ENCODE peak calls at places on chromosomes 13 and 19, in ten cellular contexts. F is body of pancreas, R is left lung, B is esophagus squamous epithelium, M is thyroid gland, Q is heart right ventricle, C is mammary epithelial cell, W is H9, Y is RWPE2, X is lower lobe of right lung. N is an unnamed sample.

GRCh38 chr19:49473868-49474544 is at the start of gene FLT3LG:
- DNase-seq in F (peak; percentile 71), R (peak; percentile 73), B (no peak), M (peak; percentile 71), Q (peak; percentile 84), C (peak; percentile 55), W (peak; percentile 68), Y (no peak), X (peak; percentile 86), N (no peak)

GRCh38 chr13:44273991-44274810 is 99.4 kb upstream of the SERP2 start:
- DNase-seq in F (no peak), R (no peak), B (no peak), M (no peak), Q (no peak), C (no peak), W (no peak), Y (no peak), X (no peak), N (peak; percentile 50)

GRCh38 chr19:1016647-1017114 is 4.2 kb downstream of the TMEM259 start:
- DNase-seq in F (no peak), R (no peak), B (no peak), M (no peak), Q (no peak), C (peak; percentile 71), W (no peak), Y (no peak), X (no peak), N (peak; percentile 32)

GRCh38 chr19:14395710-14396338 is 14.6 kb downstream of the ADGRE5 start:
- DNase-seq in F (no peak), R (no peak), B (no peak), M (no peak), Q (no peak), C (no peak), W (no peak), Y (no peak), X (no peak), N (no peak)

GRCh38 chr19:56295531-56296455 is 18.8 kb downstream of the ZSCAN5A start:
- DNase-seq in F (no peak), R (no peak), B (no peak), M (no peak), Q (no peak), C (peak; percentile 92), W (no peak), Y (peak; percentile 75), X (no peak), N (peak; percentile 88)

GRCh38 chr19:13932911-13933393 is 5.3 kb downstream of the PODNL1 start:
- DNase-seq in F (no peak), R (no peak), B (no peak), M (no peak), Q (no peak), C (no peak), W (no peak), Y (no peak), X (no peak), N (no peak)

GRCh38 chr13:104382941-104383340 is 1316.7 kb upstream of the SLC10A2 start:
- DNase-seq in F (no peak), R (no peak), B (no peak), M (no peak), Q (no peak), C (peak; percentile 22), W (no peak), Y (no peak), X (no peak), N (no peak)

GRCh38 chr13:44732503-44733098 is 156.5 kb upstream of the TSC22D1 start:
- DNase-seq in F (no peak), R (no peak), B (no peak), M (no peak), Q (no peak), C (no peak), W (no peak), Y (no peak), X (no peak), N (no peak)

GRCh38 chr19:11192957-11193939 is 4.1 kb downstream of the KANK2 start:
- DNase-seq in F (no peak), R (no peak), B (no peak), M (no peak), Q (no peak), C (no peak), W (no peak), Y (peak; percentile 63), X (no peak), N (no peak)

GRCh38 chr19:11195681-11196080 is 1.7 kb downstream of the KANK2 start:
- DNase-seq in F (no peak), R (no peak), B (no peak), M (no peak), Q (no peak), C (no peak), W (no peak), Y (no peak), X (no peak), N (no peak)

GRCh38 chr19:11194657-11195056 is 2.7 kb downstream of the KANK2 start:
- DNase-seq in F (no peak), R (no peak), B (no peak), M (no peak), Q (no peak), C (no peak), W (no peak), Y (no peak), X (no peak), N (no peak)

GRCh38 chr19:11195169-11195568 is 2.2 kb downstream of the KANK2 start:
- DNase-seq in F (no peak), R (no peak), B (no peak), M (no peak), Q (peak; percentile 52), C (no peak), W (no peak), Y (no peak), X (no peak), N (no peak)

DNA sequence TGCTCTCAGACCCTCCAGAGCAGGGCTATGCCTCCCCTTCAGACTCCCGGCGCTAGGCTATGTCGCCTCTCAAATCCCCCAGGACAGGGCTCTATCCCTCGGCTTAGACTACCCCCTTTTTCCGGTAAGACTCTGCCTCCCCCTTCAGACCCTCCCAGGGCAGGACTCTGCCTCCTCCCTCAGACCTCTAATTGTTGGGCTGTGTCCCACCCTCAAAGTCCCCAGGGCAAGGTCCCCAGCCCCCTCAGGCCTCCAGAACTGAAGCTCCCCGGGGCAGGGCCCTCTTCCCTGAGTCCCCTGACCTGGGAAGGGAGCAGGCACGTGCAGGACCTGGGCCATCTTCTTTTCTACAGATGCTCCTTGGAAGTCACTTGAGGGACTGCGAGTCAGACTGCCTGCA is 3.2 kb downstream of the KANK2 start:
- DNase-seq in F (no peak), R (no peak), B (no peak), M (no peak), Q (no peak), C (no peak), W (no peak), Y (no peak), X (no peak), N (no peak)
- H3K4me1 ChIP-seq in F (peaks cover 63% of the 10 kb centered on the region), R (peaks cover 37% of the 10 kb centered on the region), B (peaks cover 25% of the 10 kb centered on the region), M (peaks cover 37% of the 10 kb centered on the region), Q (peaks cover 89% of the 10 kb centered on the region), C (peaks cover 12% of the 10 kb centered on the region), W (no peaks in the 10 kb centered on the region), Y (peaks cover 7% of the 10 kb centered on the region), X (peaks cover 78% of the 10 kb centered on the region), N (peaks cover 3% of the 10 kb centered on the region)

GRCh38 chr19:39998511-39998910 is 1.7 kb downstream of the ZNF546 start:
- DNase-seq in F (no peak), R (no peak), B (no peak), M (no peak), Q (no peak), C (peak; percentile 35), W (no peak), Y (no peak), X (no peak), N (peak; percentile 38)

GRCh38 chr19:39996218-39996810 is 546 bp upstream of the ZNF546 start:
- DNase-seq in F (no peak), R (no peak), B (no peak), M (peak; percentile 12), Q (no peak), C (peak; percentile 66), W (no peak), Y (no peak), X (no peak), N (peak; percentile 50)

GRCh38 chr19:39995794-39996193 is 1.1 kb upstream of the ZNF546 start:
- DNase-seq in F (no peak), R (no peak), B (no peak), M (no peak), Q (no peak), C (no peak), W (no peak), Y (no peak), X (no peak), N (no peak)

GRCh38 chr19:39997595-39998216 is 846 bp downstream of the ZNF546 start:
- DNase-seq in F (no peak), R (no peak), B (no peak), M (no peak), Q (no peak), C (peak; percentile 5), W (no peak), Y (no peak), X (no peak), N (no peak)

GRCh38 chr19:39996811-39997594 is at the start of gene ZNF546:
- DNase-seq in F (peak; percentile 86), R (peak; percentile 93), B (peak; percentile 50), M (peak; percentile 88), Q (peak; percentile 94), C (peak; percentile 88), W (peak; percentile 83), Y (peak; percentile 85), X (peak; percentile 94), N (peak; percentile 77)
- TF ChIP-seq CTCF in F (no peak), R (no peak), B (no peak), M (no peak), Q (no peak), C (no peak), W (no peak), Y (no peak), X (no peak), N (no peak)

DNA sequence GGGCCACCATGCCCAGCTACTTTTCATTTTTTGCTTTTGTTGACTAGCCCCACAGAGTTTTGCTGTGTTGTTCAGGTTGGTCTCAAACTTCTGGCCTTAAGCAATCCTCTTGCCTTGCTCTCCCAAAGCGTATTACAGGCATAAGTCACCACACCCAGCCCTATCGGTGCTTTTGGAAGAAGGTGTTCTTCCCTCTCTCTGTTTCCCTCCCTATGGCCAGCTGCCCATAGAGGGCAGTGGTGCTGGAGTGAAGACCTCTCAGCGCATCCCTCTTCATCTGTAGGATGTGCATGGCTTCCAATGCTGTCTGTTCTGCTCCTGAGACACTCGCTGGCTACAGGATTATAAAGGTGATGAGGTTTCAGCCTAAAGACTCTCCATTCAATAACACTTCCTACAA is 1.3 kb upstream of the CD22 start:
- DNase-seq in F (no peak), R (no peak), B (no peak), M (no peak), Q (no peak), C (no peak), W (peak; percentile 61), Y (no peak), X (no peak), N (no peak)
- H3K4me1 ChIP-seq in F (no peaks in the 10 kb centered on the region), R (no peaks in the 10 kb centered on the region), B (no peaks in the 10 kb centered on the region), M (no peaks in the 10 kb centered on the region), Q (peaks cover 10% of the 10 kb centered on the region), C (peaks cover 9% of the 10 kb centered on the region), W (peaks cover 7% of the 10 kb centered on the region), Y (no peaks in the 10 kb centered on the region), X (no peaks in the 10 kb centered on the region), N (no peaks in the 10 kb centered on the region)

DNA sequence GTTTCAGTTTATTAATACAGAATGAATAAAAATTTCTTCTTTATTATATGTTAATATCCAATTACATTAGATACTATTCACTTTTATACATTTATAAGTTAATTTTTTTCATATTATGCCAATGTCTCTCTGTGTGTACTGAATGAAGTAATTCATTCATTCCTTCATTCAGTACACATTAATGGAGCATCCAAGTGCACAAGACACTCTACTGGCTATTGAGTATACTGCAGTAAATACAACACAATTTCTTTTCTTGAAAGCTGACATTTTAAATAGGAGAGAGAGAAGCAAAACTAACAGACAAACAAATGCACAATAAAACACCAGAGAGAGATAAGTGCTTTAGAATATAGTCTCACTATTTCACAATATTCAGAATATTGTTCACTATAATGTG is 1038.3 kb upstream of the SPRY2 start:
- DNase-seq in F (no peak), R (no peak), B (no peak), M (no peak), Q (no peak), C (no peak), W (no peak), Y (no peak), X (no peak), N (no peak)
- TF ChIP-seq CTCF in F (no peak), R (no peak), B (no peak), M (no peak), Q (no peak), C (peak; percentile 8), W (peak; percentile 37), Y (no peak), X (no peak), N (no peak)

N was measured in foreskin keratinocyte.